ENCODE peak calls at places on chromosomes 12 and 14, in five cellular contexts. O, U, N, C and I are unnamed samples.

GRCh38 chr12:104519190-104519857 is 62.6 kb downstream of the CHST11 start:
- DNase-seq in N (no peak), C (no peak), U (no peak), O (no peak), I (no peak)

GRCh38 chr14:102479777-102480176 is 29.8 kb downstream of the ANKRD9 start:
- DNase-seq in O (no peak), N (no peak), C (no peak), U (no peak), I (no peak)

GRCh38 chr12:29309320-29309902 is 71.6 kb downstream of the ERGIC2 start:
- DNase-seq in N (peak), U (no peak), O (peak), C (no peak), I (no peak)

GRCh38 chr14:102034301-102034700 is 52.5 kb downstream of the HSP90AA1 start:
- DNase-seq in C (no peak), U (no peak), N (no peak), O (no peak), I (no peak)

GRCh38 chr14:75049731-75050201 is 1.5 kb downstream of the MLH3 start:
- DNase-seq in U (no peak), O (no peak), N (no peak), C (no peak), I (no peak)

GRCh38 chr14:99127651-99128167 is 144.3 kb downstream of the BCL11B start:
- DNase-seq in O (no peak), C (no peak), N (peak), U (no peak), I (peak)

GRCh38 chr12:84619053-84619452 is 293.5 kb downstream of the SLC6A15 start:
- DNase-seq in N (no peak), C (no peak), O (no peak), U (no peak), I (no peak)

GRCh38 chr12:30806989-30807694 is 52.4 kb upstream of the CAPRIN2 start:
- DNase-seq in N (peak), O (peak), U (peak), C (peak), I (no peak)

GRCh38 chr12:50058743-50059312 is 1.4 kb downstream of the ASIC1 start:
- DNase-seq in N (no peak), O (no peak), U (no peak), C (no peak), I (no peak)

GRCh38 chr12:120013659-120014380 is 24.8 kb downstream of the BICDL1 start:
- DNase-seq in C (no peak), O (no peak), N (peak), U (no peak), I (no peak)

GRCh38 chr12:32104572-32105355 is 1.9 kb upstream of the BICD1 start:
- DNase-seq in N (no peak), C (no peak), O (no peak), U (no peak), I (no peak)

GRCh38 chr12:39813776-39814175 is 194.2 kb upstream of the ABCD2 start:
- DNase-seq in C (no peak), O (peak), N (no peak), U (no peak), I (no peak)

GRCh38 chr12:46492471-46493351 is 120.1 kb upstream of the SLC38A2 start:
- DNase-seq in O (peak), N (peak), U (no peak), C (no peak), I (no peak)

GRCh38 chr12:51362307-51362706 is 15.8 kb upstream of the CELA1 start:
- DNase-seq in C (no peak), N (no peak), U (no peak), O (no peak), I (no peak)

GRCh38 chr12:19856389-19856788 is 417.1 kb downstream of the AEBP2 start:
- DNase-seq in O (peak), C (no peak), N (no peak), U (no peak), I (no peak)

GRCh38 chr14:41302776-41303175 is 303.9 kb upstream of the LRFN5 start:
- DNase-seq in N (peak), O (no peak), C (no peak), U (peak), I (no peak)

GRCh38 chr12:75603475-75603874 is 92.1 kb upstream of the KRR1 start:
- DNase-seq in O (no peak), C (no peak), N (no peak), U (no peak), I (no peak)

DNA sequence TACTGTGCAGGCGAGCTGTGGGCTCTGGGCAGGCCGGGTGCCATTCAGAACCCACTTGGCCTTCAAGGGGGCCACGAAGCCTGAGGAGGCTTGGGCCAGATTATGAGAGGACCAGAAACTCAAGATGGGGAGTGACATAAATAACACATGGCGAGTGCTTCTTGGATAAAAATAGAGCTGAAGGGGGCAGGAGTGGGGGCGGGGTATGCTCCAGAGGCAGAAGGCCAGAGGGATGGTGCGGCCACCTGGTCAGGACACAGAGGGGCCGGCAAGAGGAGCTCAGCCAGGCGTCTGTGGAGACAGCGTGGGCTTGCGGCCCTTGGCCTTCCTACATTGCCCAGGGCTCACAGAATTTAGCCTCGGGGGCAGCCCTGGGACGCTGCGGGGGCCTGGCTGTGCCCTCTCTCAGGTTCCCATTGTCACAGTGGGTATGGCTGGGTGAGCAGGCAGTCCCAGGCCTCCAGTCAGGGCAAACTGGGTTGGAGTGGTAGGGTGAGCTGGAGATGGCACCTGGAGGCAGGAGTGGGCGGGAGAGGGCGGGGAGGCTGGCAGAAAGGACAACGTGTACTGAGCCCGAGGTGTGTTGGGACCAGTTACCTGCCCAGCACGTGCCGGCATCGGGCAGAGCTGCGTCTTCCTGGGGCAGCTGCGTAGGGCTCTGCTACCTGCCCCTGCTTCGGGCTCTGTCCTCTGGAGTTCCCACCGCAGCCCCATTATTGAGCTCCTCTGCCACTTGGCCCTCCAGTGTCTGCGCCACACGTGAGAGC is 7.4 kb upstream of the SLC25A29 start:
- DNase-seq in U (no peak), O (no peak), N (no peak), C (no peak), I (no peak)
- H2BK15ac ChIP-seq in U (peak), O (no peak), N (no peak), C (no peak), I (peak)

GRCh38 chr12:3137268-3137761 is 60.1 kb downstream of the TSPAN9 start:
- DNase-seq in U (no peak), N (peak), C (peak), O (peak), I (peak)
- H2BK15ac ChIP-seq in U (peak), N (no peak), C (no peak), O (no peak), I (no peak)

GRCh38 chr12:86138770-86139169 is 117.4 kb downstream of the MGAT4C start:
- DNase-seq in N (no peak), O (no peak), C (no peak), U (no peak), I (no peak)
- H2BK15ac ChIP-seq in N (no peak), O (peak), C (no peak), U (no peak), I (no peak)

GRCh38 chr14:73027984-73028383 is 1.1 kb upstream of the ZFYVE1 start:
- DNase-seq in O (no peak), C (no peak), N (no peak), U (no peak), I (no peak)

GRCh38 chr14:73027546-73027945 is 640 bp upstream of the ZFYVE1 start:
- DNase-seq in O (no peak), N (no peak), U (no peak), C (no peak), I (no peak)

GRCh38 chr14:73025544-73025943 is 1.4 kb downstream of the ZFYVE1 start:
- DNase-seq in N (peak), O (peak), C (no peak), U (no peak), I (no peak)

GRCh38 chr14:73026243-73026844 is 562 bp downstream of the ZFYVE1 start:
- DNase-seq in C (no peak), N (no peak), O (no peak), U (no peak), I (no peak)

GRCh38 chr14:73026845-73027542 is at the start of gene ZFYVE1:
- DNase-seq in O (peak), N (peak), U (peak), C (peak), I (peak)
- H2BK15ac ChIP-seq in O (no peak), N (no peak), U (no peak), C (no peak), I (no peak)

GRCh38 chr14:68660495-68660894 is 132.4 kb downstream of the ZFP36L1 start:
- DNase-seq in O (no peak), C (no peak), U (no peak), N (no peak), I (peak)

GRCh38 chr14:68657300-68658028 is 135.4 kb downstream of the ZFP36L1 start:
- DNase-seq in O (no peak), U (no peak), C (peak), N (no peak), I (peak)

GRCh38 chr14:68658029-68658509 is 134.8 kb downstream of the ZFP36L1 start:
- DNase-seq in O (no peak), N (no peak), U (no peak), C (no peak), I (no peak)

GRCh38 chr14:68661226-68662225 is 131.3 kb downstream of the ZFP36L1 start:
- DNase-seq in C (no peak), O (no peak), U (no peak), N (no peak), I (no peak)

GRCh38 chr14:68659021-68659931 is 133.6 kb downstream of the ZFP36L1 start:
- DNase-seq in U (no peak), N (no peak), O (peak), C (peak), I (peak)
- H2BK15ac ChIP-seq in U (peak), N (no peak), O (peak), C (no peak), I (no peak)

GRCh38 chr12:107760817-107761501 is at the start of gene PRDM4:
- DNase-seq in O (peak), C (peak), U (peak), N (peak), I (peak)
- H2BK15ac ChIP-seq in O (no peak), C (no peak), U (no peak), N (no peak), I (no peak)

GRCh38 chr14:26484562-26484961 is 113.3 kb downstream of the NOVA1 start:
- DNase-seq in O (no peak), N (no peak), C (no peak), U (no peak), I (no peak)

DNA sequence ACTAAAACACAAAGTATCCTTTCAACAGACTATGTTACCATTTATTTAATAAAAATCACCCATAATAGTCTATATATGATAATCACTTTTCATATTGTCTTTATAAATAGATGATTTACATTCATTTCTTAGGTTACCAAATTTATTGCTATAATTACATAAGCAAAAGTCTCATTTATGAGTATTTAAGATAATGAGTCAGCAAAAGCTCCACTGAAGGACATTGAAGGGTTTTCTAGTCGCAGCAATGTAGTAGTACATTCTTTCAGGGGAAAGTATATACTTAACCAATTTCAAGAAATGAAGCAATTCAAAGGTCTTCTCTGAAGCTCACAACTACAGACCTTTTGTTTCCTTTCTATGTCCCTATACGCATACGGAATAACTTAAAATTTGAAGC is 110.9 kb downstream of the NOVA1 start:
- DNase-seq in C (no peak), O (no peak), U (no peak), N (no peak), I (no peak)
- H2BK15ac ChIP-seq in C (no peak), O (no peak), U (no peak), N (no peak), I (no peak)

GRCh38 chr12:90938451-90938850 is 16.5 kb downstream of the CCER1 start:
- DNase-seq in C (no peak), U (no peak), N (peak), O (peak), I (no peak)

GRCh38 chr12:90939382-90939781 is 15.6 kb downstream of the CCER1 start:
- DNase-seq in O (peak), U (no peak), N (no peak), C (no peak), I (no peak)

GRCh38 chr12:90940872-90941499 is 14.0 kb downstream of the CCER1 start:
- DNase-seq in C (no peak), O (peak), N (peak), U (peak), I (no peak)

GRCh38 chr12:90936230-90937005 is 18.6 kb downstream of the CCER1 start:
- DNase-seq in C (no peak), O (no peak), U (no peak), N (peak), I (no peak)
- H2BK15ac ChIP-seq in C (no peak), O (no peak), U (no peak), N (no peak), I (no peak)